ENCODE peak calls at places on chromosomes 16 and 17, in six cellular contexts. A, X, C, S, Z and I are unnamed samples.

GRCh38 chr16:4477966-4478365 is 1.8 kb downstream of the HMOX2 start:
- DNase-seq in A (no peak), X (peak), C (no peak), S (no peak), Z (no peak), I (peak)

GRCh38 chr17:42819939-42820535 is 4.0 kb downstream of the BECN1 start:
- DNase-seq in A (no peak), X (peak), C (peak), S (peak), Z (peak), I (no peak)

GRCh38 chr16:7270823-7271222 is 61.8 kb upstream of the RBFOX1 start:
- DNase-seq in A (no peak), X (no peak), C (no peak), S (no peak), Z (no peak), I (no peak)

GRCh38 chr16:87178977-87179376 is 138.2 kb downstream of the C16orf95 start:
- DNase-seq in A (no peak), X (no peak), C (no peak), S (no peak), Z (no peak), I (no peak)

GRCh38 chr17:40158438-40158837 is 18.1 kb downstream of the CASC3 start:
- DNase-seq in A (no peak), X (no peak), C (no peak), S (no peak), Z (no peak), I (no peak)

GRCh38 chr16:27174007-27174406 is 29.3 kb upstream of the KDM8 start:
- DNase-seq in A (no peak), X (no peak), C (no peak), S (no peak), Z (no peak), I (peak)

GRCh38 chr17:73365203-73365933 is 53.6 kb upstream of the CDC42EP4 start:
- DNase-seq in A (no peak), X (no peak), C (no peak), S (no peak), Z (no peak), I (no peak)

GRCh38 chr17:9899280-9900018 is 5.6 kb downstream of the RCVRN start:
- DNase-seq in A (no peak), X (no peak), C (no peak), S (no peak), Z (no peak), I (no peak)

GRCh38 chr17:61009619-61010018 is 332.0 kb downstream of the BCAS3 start:
- DNase-seq in A (peak), X (no peak), C (no peak), S (no peak), Z (no peak), I (no peak)

GRCh38 chr17:61015966-61016365 is 338.3 kb downstream of the BCAS3 start:
- DNase-seq in A (no peak), X (no peak), C (no peak), S (no peak), Z (no peak), I (no peak)

GRCh38 chr17:61005358-61005757 is 327.7 kb downstream of the BCAS3 start:
- DNase-seq in A (no peak), X (no peak), C (no peak), S (no peak), Z (no peak), I (no peak)

GRCh38 chr17:61007980-61008379 is 330.3 kb downstream of the BCAS3 start:
- DNase-seq in A (no peak), X (no peak), C (no peak), S (no peak), Z (no peak), I (peak)

GRCh38 chr17:61011269-61011668 is 333.6 kb downstream of the BCAS3 start:
- DNase-seq in A (no peak), X (no peak), C (no peak), S (no peak), Z (no peak), I (no peak)
- TF ChIP-seq JUND in A (no peak), X (no peak), C (no peak), S (no peak), Z (no peak), I (no peak)

GRCh38 chr17:68533887-68534700 is 21.9 kb downstream of the PRKAR1A start:
- DNase-seq in A (no peak), X (no peak), C (no peak), S (no peak), Z (no peak), I (no peak)
- TF ChIP-seq JUND in A (no peak), X (no peak), C (no peak), S (no peak), Z (no peak), I (no peak)

DNA sequence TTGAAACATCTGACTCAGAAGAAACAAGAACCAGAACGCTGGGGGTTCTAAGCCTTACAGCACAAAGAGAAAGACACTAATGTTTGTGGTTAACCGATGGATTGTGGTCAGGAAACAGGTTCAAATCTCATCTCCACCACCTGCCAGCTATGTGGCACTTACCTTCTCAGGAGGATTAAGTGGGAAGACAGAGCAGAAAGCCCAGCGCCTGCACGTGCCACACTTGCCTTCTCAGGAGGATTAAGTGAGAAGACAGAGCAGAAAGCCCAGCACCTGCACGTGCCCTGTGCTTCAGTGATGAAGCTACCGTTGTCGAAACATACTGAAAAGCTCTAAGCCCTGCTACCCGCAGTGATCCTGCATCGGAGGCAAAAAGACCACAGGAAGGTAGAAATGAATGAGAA is 90.6 kb downstream of the NXN start:
- DNase-seq in A (peak), X (no peak), C (no peak), S (no peak), Z (no peak), I (no peak)
- TF ChIP-seq JUND in A (no peak), X (no peak), C (no peak), S (no peak), Z (no peak), I (no peak)

DNA sequence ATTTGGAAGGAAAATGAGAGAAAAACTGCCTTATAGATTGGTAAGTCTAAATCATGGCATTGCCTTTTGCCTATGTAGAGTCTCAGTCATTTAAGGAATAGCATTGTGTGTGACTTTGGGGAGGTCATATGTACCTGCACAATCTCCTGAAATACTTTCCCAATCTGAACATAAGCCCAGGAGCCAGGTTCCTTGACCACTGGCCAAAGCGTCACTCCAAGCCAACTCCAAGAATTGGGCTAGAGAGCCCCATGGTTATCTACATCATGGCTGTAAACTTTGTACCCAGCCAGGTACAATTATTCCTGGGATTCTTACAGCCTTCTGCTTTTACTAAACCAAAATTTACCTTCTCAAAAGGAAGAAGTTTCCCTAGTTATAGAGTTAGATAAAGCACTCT is 40.8 kb upstream of the MED13 start:
- DNase-seq in A (no peak), X (no peak), C (no peak), S (no peak), Z (no peak), I (no peak)
- TF ChIP-seq JUND in A (no peak), X (no peak), C (no peak), S (no peak), Z (no peak), I (no peak)

GRCh38 chr17:76969598-76970172 is 101.5 kb downstream of the MGAT5B start:
- DNase-seq in A (no peak), X (no peak), C (no peak), S (peak), Z (no peak), I (no peak)
- TF ChIP-seq JUND in A (no peak), X (no peak), C (no peak), S (no peak), Z (no peak), I (no peak)

DNA sequence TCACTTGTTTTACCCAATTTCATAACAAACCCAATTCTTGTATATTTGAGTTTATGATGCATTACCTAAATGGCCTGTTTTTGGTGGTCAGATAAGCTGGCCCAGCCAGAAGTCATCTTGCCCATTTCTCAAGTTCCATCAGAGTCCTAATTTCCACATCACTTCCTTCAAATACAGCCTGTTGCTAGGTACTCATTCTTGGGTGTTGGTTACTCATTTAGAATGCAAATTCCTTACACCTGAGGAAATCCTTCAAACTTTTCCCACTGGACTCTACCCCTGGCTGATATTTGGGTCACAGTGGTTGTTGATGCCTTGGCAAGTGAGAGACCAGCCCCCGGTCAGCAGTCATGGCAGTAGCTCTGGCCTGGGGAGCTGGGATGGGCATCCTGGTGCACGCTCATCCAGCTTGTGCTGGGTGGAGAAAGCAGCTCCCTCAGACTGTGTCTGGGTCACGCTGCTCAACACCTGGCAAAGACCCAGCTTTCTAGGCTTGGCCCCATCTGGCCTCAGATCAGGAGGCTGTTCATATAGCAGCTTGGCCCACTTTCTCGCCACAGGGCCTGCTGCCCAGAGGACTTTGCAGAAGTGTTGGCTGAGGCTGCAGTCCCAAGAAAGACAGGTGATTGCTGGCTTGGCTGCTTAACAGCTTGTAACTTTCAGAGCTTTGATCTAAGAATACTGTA is 25.8 kb downstream of the WSB1 start:
- DNase-seq in A (no peak), X (no peak), C (no peak), S (peak), Z (no peak), I (no peak)
- TF ChIP-seq JUND in A (no peak), X (no peak), C (no peak), S (no peak), Z (no peak), I (no peak)

DNA sequence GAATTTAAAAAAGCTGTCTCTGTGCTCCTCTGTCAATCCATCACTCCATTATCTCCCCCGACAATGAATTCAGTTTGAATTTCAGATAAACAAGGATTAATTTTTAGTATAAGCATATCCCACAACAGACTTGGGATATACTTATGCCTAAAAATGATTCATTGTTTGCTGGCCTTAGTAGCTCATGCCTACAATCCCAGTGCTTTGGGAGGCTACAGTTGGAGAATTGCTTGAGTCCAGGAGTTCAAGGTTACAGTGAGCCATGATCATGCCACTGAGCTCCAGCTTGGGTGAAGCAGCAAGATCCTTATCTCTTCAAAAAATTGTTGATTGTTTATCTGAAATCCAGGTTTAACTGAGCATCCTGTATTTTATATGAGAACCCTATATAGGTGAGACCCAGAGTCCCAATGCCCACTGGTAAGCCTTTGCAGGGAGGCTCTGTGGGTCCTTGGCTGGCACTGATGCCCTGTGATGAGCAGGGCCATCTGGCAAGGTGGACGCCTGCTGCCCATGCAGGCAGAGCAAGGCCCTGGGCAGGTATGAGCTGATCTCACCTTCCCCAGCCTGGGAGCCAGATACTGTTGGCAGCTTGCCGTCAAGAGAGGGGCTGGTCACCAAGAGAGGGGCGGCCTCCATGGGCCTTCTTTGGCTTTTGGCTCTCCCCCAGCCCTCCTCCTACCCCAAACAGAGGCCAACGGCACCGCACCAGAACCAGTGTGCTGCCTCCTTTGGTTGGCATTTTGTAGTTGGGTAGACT is 158.7 kb downstream of the SEC14L1 start:
- DNase-seq in A (no peak), X (no peak), C (peak), S (no peak), Z (no peak), I (no peak)
- TF ChIP-seq JUND in A (no peak), X (no peak), C (no peak), S (no peak), Z (no peak), I (no peak)

GRCh38 chr17:50631908-50632571 is 2.6 kb upstream of the ABCC3 start:
- DNase-seq in A (no peak), X (no peak), C (no peak), S (no peak), Z (no peak), I (no peak)

GRCh38 chr17:50630524-50631194 is 4.0 kb upstream of the ABCC3 start:
- DNase-seq in A (no peak), X (peak), C (peak), S (peak), Z (peak), I (peak)

GRCh38 chr17:50627782-50628601 is 6.7 kb upstream of the ABCC3 start:
- DNase-seq in A (no peak), X (no peak), C (peak), S (no peak), Z (no peak), I (peak)

GRCh38 chr17:50631195-50631907 is 3.3 kb upstream of the ABCC3 start:
- DNase-seq in A (no peak), X (no peak), C (no peak), S (no peak), Z (peak), I (no peak)

DNA sequence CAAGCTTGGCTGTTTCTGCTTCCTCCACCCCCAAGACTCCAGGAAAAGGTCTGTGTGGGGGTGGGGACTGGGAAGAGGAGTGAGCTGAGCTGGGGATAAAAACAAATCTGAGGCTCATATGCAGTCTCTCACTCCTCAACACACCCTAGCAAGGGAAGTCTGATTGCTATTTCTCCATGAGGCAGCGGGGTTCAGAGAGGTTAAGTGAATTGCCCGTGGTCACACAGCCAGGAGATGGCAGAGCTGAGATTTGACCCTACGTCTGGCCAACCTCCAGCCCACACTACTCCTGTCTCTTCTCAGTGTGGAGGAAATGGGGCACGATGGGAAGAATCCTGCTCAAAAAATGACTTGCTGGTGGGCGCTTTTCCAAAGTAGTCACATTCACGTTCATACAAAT is 4.8 kb upstream of the ABCC3 start:
- DNase-seq in A (no peak), X (no peak), C (no peak), S (no peak), Z (no peak), I (no peak)
- TF ChIP-seq JUND in A (no peak), X (no peak), C (no peak), S (no peak), Z (no peak), I (no peak)

DNA sequence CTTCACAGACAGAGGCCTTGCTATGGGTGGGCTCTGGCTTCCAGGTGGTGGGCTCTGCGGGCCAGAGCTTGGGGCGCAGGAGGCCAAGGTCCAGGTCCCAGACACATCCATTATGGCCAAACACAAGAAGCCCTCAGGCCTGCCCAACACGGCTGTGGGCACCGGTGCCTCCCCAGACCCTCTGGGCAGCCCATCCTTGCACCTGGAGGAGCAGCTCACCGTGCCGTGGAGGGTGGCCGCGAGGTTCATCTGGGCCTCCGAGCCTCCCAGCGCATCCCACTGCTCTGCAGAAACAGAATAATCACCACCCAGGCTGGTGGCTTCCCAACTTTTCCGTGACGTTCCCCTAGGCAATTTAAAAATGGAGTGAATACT is 55.8 kb downstream of the TBC1D16 start:
- DNase-seq in A (no peak), X (no peak), C (no peak), S (no peak), Z (no peak), I (no peak)
- TF ChIP-seq JUND in A (no peak), X (no peak), C (no peak), S (no peak), Z (no peak), I (no peak)

GRCh38 chr16:66429290-66429962 is 2.3 kb downstream of the BEAN1 start:
- DNase-seq in A (no peak), X (no peak), C (no peak), S (no peak), Z (peak), I (no peak)

GRCh38 chr16:66427036-66427446 is at the start of gene BEAN1:
- DNase-seq in A (no peak), X (no peak), C (no peak), S (peak), Z (peak), I (peak)

GRCh38 chr16:66428682-66429251 is 1.7 kb downstream of the BEAN1 start:
- DNase-seq in A (no peak), X (no peak), C (no peak), S (peak), Z (no peak), I (no peak)

GRCh38 chr16:66427451-66427860 is 361 bp downstream of the BEAN1 start:
- DNase-seq in A (no peak), X (no peak), C (no peak), S (no peak), Z (no peak), I (no peak)

GRCh38 chr16:66427871-66428681 is 981 bp downstream of the BEAN1 start:
- DNase-seq in A (no peak), X (no peak), C (no peak), S (peak), Z (no peak), I (no peak)
- TF ChIP-seq JUND in A (no peak), X (no peak), C (no peak), S (no peak), Z (no peak), I (no peak)